ENCODE peak calls at places on chromosomes 2 and 18, in five cellular contexts. R is kidney, T is HL-60, E is cardiac muscle cell, M is GM12865. Q is an unnamed sample.

GRCh38 chr2:88252646-88253045 is 82.5 kb downstream of the THNSL2 start:
- DNase-seq in M (no peak), E (no peak), T (no peak), R (no peak), Q (no peak)

GRCh38 chr2:11370377-11371098 is 26.1 kb upstream of the ROCK2 start:
- DNase-seq in R (no peak), T (no peak), E (no peak), M (no peak), Q (no peak)

GRCh38 chr2:8219631-8220393 is 462.0 kb upstream of the ID2 start:
- DNase-seq in R (no peak), E (no peak), M (no peak), T (no peak), Q (no peak)

GRCh38 chr2:143852748-143853147 is 667.2 kb downstream of the ZEB2 start:
- DNase-seq in M (peak), T (no peak), R (no peak), E (peak), Q (no peak)

GRCh38 chr2:183079335-183079775 is 808 bp downstream of the DUSP19 start:
- DNase-seq in R (no peak), M (no peak), T (no peak), E (no peak), Q (peak)

GRCh38 chr2:189012373-189012772 is 38.2 kb downstream of the COL3A1 start:
- DNase-seq in R (no peak), E (no peak), T (no peak), M (no peak), Q (no peak)

GRCh38 chr2:5236308-5236707 is 455.9 kb upstream of the SOX11 start:
- DNase-seq in R (no peak), T (no peak), M (no peak), E (no peak), Q (no peak)

GRCh38 chr2:68466778-68467076 is 367 bp downstream of the FBXO48 start:
- DNase-seq in R (no peak), M (no peak), E (no peak), T (no peak), Q (no peak)

GRCh38 chr2:177147093-177147694 is 65.4 kb upstream of the HNRNPA3 start:
- DNase-seq in M (peak), R (no peak), E (peak), T (no peak), Q (peak)

GRCh38 chr18:24068945-24069693 is 54.6 kb downstream of the TTC39C start:
- DNase-seq in E (no peak), M (no peak), R (no peak), T (no peak), Q (peak)

GRCh38 chr18:35038881-35039491 is 2.2 kb upstream of the MAPRE2 start:
- DNase-seq in E (no peak), M (peak), T (peak), R (no peak), Q (no peak)

GRCh38 chr18:37538526-37539205 is 26.9 kb downstream of the CELF4 start:
- DNase-seq in E (no peak), T (no peak), M (no peak), R (no peak), Q (no peak)

GRCh38 chr2:97693476-97693875 is 19.9 kb upstream of the ZAP70 start:
- DNase-seq in E (no peak), R (no peak), T (no peak), M (no peak), Q (peak)

GRCh38 chr2:126304147-126304546 is 351.8 kb upstream of the GYPC start:
- DNase-seq in M (no peak), E (no peak), T (no peak), R (no peak), Q (no peak)

GRCh38 chr18:23943903-23944624 is 70.5 kb upstream of the TTC39C start:
- DNase-seq in R (no peak), E (no peak), T (no peak), M (peak), Q (peak)

GRCh38 chr2:64295326-64296149 is 151.3 kb upstream of the PELI1 start:
- DNase-seq in E (no peak), M (peak), R (no peak), T (no peak), Q (no peak)

GRCh38 chr2:183037281-183037659 is 987 bp downstream of the NCKAP1 start:
- DNase-seq in E (no peak), R (no peak), T (no peak), M (no peak), Q (peak)

GRCh38 chr2:130822766-130823165 is 13.9 kb upstream of the ARHGEF4 start:
- DNase-seq in M (no peak), E (no peak), R (no peak), T (no peak), Q (no peak)

GRCh38 chr2:19361325-19361990 is 3.0 kb upstream of the OSR1 start:
- DNase-seq in T (no peak), E (no peak), M (no peak), R (peak), Q (no peak)

GRCh38 chr2:42452545-42452944 is 41.2 kb downstream of the KCNG3 start:
- DNase-seq in R (no peak), E (no peak), T (no peak), M (no peak), Q (no peak)

GRCh38 chr2:42456126-42456839 is 37.5 kb downstream of the KCNG3 start:
- DNase-seq in R (no peak), T (no peak), E (no peak), M (no peak), Q (no peak)

GRCh38 chr2:42458396-42458795 is 35.4 kb downstream of the KCNG3 start:
- DNase-seq in E (no peak), M (no peak), T (no peak), R (no peak), Q (no peak)

GRCh38 chr2:42459296-42459695 is 34.5 kb downstream of the KCNG3 start:
- DNase-seq in E (no peak), T (no peak), M (no peak), R (no peak), Q (no peak)

GRCh38 chr2:42457011-42457410 is 36.8 kb downstream of the KCNG3 start:
- DNase-seq in M (peak), R (no peak), T (no peak), E (no peak), Q (no peak)
- H3K4me3 ChIP-seq in M (no peak), R (no peak), T (no peak), E (no peak), Q (no peak)

GRCh38 chr2:218993345-218994315 is at the start of gene CRYBA2:
- DNase-seq in T (no peak), E (no peak), R (no peak), M (no peak), Q (no peak)
- H3K4me3 ChIP-seq in T (no peak), E (no peak), R (no peak), M (no peak), Q (peak)

GRCh38 chr2:223093436-223093839 is 41.4 kb downstream of the KCNE4 start:
- DNase-seq in R (no peak), E (no peak), T (no peak), M (no peak), Q (peak)
- H3K4me3 ChIP-seq in R (no peak), E (no peak), T (no peak), M (no peak), Q (no peak)

GRCh38 chr2:9631976-9632700 is 1.3 kb upstream of the YWHAQ start:
- DNase-seq in E (peak), R (peak), T (no peak), M (no peak), Q (no peak)
- H3K4me3 ChIP-seq in E (no peak), R (no peak), T (no peak), M (no peak), Q (no peak)

GRCh38 chr2:54454548-54454921 is 1.6 kb upstream of the SPTBN1 start:
- DNase-seq in E (no peak), T (no peak), M (no peak), R (no peak), Q (no peak)

GRCh38 chr2:54456526-54457325 is 599 bp downstream of the SPTBN1 start:
- DNase-seq in E (peak), M (no peak), R (peak), T (no peak), Q (peak)

GRCh38 chr2:54455584-54456525 is at the start of gene SPTBN1:
- DNase-seq in M (no peak), E (peak), T (peak), R (peak), Q (peak)

GRCh38 chr2:54457326-54458023 is 1.3 kb downstream of the SPTBN1 start:
- DNase-seq in M (no peak), T (no peak), E (peak), R (peak), Q (no peak)

DNA sequence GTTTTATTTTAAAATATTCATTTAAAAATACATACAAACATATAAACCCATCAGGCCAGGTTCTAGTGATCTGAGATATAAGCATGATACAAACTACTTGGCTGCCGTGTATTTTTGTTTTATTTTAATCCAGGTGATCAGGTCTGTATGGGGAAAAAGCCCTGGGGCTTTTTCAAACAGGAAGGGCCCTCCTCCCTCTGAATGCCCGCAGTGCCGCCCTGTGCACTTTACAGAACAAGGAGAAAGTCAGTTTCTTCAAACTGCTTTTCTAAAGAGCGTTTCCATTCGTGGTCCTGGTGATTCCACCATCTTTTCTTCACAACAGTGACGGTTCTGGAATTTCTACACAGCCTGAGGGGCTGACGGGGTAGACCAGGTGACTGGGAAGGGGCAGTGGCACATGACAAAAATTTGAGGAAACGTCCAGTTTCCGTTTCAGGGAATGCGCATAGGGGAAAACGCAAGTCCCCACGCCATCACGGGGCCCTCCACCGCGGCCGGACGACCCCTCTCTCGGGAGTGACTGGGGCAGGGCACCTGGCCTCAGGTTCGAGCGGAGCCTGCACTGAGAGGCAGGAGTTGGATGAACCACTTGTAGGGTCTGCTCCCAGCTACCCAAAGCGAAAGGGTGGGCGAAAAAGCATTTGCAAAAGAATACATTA is 1.1 kb upstream of the SPTBN1 start:
- DNase-seq in R (no peak), E (peak), M (no peak), T (no peak), Q (no peak)
- H3K4me3 ChIP-seq in R (peak), E (peak), M (no peak), T (no peak), Q (peak)

DNA sequence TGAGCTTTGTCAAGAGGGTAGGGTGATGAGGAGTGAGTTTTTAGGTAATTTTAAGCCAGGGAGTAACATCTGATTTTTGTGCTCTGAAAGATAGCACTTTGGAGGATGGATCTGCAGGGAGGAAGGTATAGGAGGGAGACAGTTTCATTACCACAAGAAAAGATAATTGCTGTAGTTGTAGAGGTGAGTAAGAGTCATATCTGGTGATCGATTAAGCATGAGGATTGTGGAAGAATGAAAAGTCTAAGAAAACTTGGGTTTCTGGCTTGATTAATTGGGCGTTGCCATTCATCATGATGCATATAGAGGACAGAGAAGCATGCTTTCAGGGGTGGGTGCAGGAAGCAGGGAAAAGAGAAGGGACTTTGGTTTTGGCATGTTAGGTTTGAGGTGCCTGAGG is 18.5 kb downstream of the KCMF1 start:
- DNase-seq in M (no peak), E (no peak), T (no peak), R (no peak), Q (no peak)
- H3K4me3 ChIP-seq in M (no peak), E (no peak), T (no peak), R (no peak), Q (no peak)

GRCh38 chr2:84924173-84925106 is 19.0 kb downstream of the TMSB10 start:
- DNase-seq in E (no peak), R (peak), M (peak), T (no peak), Q (peak)
- H3K4me3 ChIP-seq in E (no peak), R (no peak), M (peak), T (no peak), Q (no peak)

DNA sequence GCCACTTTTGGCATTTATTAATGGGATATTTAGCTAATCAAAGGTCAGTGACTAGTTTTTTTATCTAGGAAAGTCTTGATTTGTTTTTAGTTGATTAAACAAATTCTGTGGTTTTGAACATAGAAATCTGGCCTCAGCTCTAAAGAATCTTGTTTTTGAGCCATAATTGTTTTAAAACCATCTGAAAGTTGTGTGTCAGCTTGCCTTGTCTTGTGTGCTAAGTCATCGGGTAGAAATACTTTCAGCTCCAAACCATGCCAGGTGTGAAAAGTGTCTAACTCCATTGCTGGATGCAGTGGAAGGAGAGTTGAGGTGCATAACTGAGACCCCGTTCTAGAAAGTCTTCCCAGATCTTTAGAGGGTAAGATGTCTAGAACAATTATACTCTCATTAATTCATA is 22.7 kb downstream of the FARP2 start:
- DNase-seq in M (no peak), R (no peak), T (no peak), E (no peak), Q (peak)
- H3K4me3 ChIP-seq in M (no peak), R (no peak), T (no peak), E (no peak), Q (no peak)

DNA sequence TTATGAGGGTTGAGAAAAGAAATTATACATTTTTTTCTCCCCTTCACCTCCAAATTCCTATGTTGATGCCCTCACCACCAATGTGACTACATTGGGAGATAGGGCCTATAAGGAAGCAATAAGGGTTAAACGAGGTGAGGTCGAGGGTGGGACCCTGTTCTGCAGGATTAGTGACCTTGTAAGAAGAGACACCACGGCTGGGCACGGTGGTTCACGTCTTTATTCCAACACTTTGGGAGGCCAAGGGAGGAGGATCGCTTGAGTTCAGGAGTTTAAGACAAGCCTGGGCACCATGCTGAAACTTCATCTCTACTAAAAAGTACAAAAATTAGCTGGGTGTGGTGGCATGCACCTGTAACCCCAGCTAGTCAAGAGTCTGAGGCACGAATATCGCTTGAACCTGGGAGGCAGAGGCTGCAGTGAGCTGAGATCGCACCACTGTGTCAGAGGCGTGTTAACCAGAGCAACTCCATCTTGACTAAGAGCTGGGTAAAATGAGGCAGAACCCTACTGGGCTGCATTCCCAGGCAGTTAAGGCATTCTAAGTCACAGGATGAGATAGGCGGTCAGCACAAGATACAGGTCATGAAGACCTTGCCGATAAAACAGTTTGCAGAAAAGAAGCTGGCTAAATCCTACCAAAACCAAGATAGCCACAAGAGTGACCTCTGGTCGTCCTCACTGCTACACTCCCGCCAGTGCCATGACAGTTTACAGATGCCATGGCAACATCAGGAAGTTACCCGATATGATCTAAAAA is 76.9 kb downstream of the NCAPH start:
- DNase-seq in T (no peak), E (no peak), M (no peak), R (no peak), Q (no peak)
- H3K4me3 ChIP-seq in T (no peak), E (no peak), M (no peak), R (peak), Q (peak)

Q was measured in AG10803.